ENCODE peak calls at places on chromosomes 11 and 22, in six cellular contexts. W is A549, T is upper lobe of left lung, Y is testis, N is sigmoid colon, J is esophagus squamous epithelium. Z is an unnamed sample.
A peak's percentile ranks its signal among the peaks of the same experiment; 100 is the strongest.

GRCh38 chr22:29945435-29945834 is 62.5 kb downstream of the MTMR3 start:
- DNase-seq in T (no peak), W (no peak), N (no peak), J (no peak), Y (no peak), Z (no peak)

GRCh38 chr22:36594569-36594968 is 65.6 kb upstream of the EIF3D start:
- DNase-seq in Y (no peak), T (no peak), J (no peak), N (no peak), W (no peak), Z (no peak)

GRCh38 chr11:76672431-76673163 is 2.0 kb upstream of the LRRC32 start:
- DNase-seq in N (no peak), T (no peak), W (no peak), J (no peak), Y (no peak), Z (peak; percentile 49)

GRCh38 chr11:21446939-21447590 is 745.8 kb upstream of the ANO5 start:
- DNase-seq in J (no peak), Y (no peak), T (no peak), N (no peak), W (peak; percentile 15), Z (no peak)

GRCh38 chr11:79440451-79441158 is at the start of gene TENM4:
- DNase-seq in W (peak; percentile 28), Y (peak; percentile 80), T (peak; percentile 21), J (no peak), N (peak; percentile 86), Z (no peak)

GRCh38 chr11:114191893-114192292 is 104.3 kb upstream of the NNMT start:
- DNase-seq in N (no peak), Y (no peak), J (no peak), T (no peak), W (no peak), Z (no peak)

GRCh38 chr11:122852071-122852831 is 14.0 kb downstream of the CRTAM start:
- DNase-seq in N (no peak), Y (no peak), J (no peak), T (no peak), W (peak; percentile 9), Z (peak; percentile 33)

GRCh38 chr22:44782286-44782830 is 30.0 kb downstream of the ARHGAP8 start:
- DNase-seq in Y (peak; percentile 22), J (no peak), N (no peak), W (no peak), T (no peak), Z (no peak)

GRCh38 chr11:100711984-100712383 is 24.9 kb downstream of the ARHGAP42 start:
- DNase-seq in W (no peak), Y (no peak), N (no peak), J (no peak), T (no peak), Z (no peak)

GRCh38 chr11:84922836-84923235 is 704.3 kb downstream of the DLG2 start:
- DNase-seq in Y (no peak), W (no peak), J (no peak), N (no peak), T (no peak), Z (no peak)

GRCh38 chr22:21105294-21105693 is 59.5 kb downstream of the LRRC74B start:
- DNase-seq in W (no peak), Y (no peak), N (no peak), T (no peak), J (no peak), Z (no peak)

GRCh38 chr11:28713850-28714249 is 605.7 kb downstream of the METTL15 start:
- DNase-seq in W (peak; percentile 87), J (no peak), N (no peak), T (no peak), Y (no peak), Z (no peak)

GRCh38 chr11:133137270-133137669 is 395.0 kb downstream of the OPCML start:
- DNase-seq in W (no peak), T (no peak), Y (no peak), J (no peak), N (no peak), Z (no peak)

GRCh38 chr11:76161261-76161961 is 44.9 kb downstream of the WNT11 start:
- DNase-seq in Y (no peak), T (no peak), N (no peak), W (no peak), J (no peak), Z (no peak)

GRCh38 chr22:20180245-20180630 is 29.4 kb upstream of the CCDC188 start:
- DNase-seq in J (no peak), Y (no peak), T (no peak), W (no peak), N (no peak), Z (no peak)

GRCh38 chr11:70026012-70026411 is 52.1 kb upstream of the ANO1 start:
- DNase-seq in Y (no peak), W (no peak), J (no peak), T (no peak), N (no peak), Z (no peak)

GRCh38 chr11:23995891-23996290 is 501.0 kb upstream of the LUZP2 start:
- DNase-seq in N (no peak), J (no peak), W (no peak), Y (no peak), T (no peak), Z (no peak)

GRCh38 chr11:43992138-43992537 is 49.7 kb downstream of the C11orf96 start:
- DNase-seq in J (no peak), W (no peak), N (no peak), T (no peak), Y (no peak), Z (no peak)

GRCh38 chr11:44033411-44033850 is 14.3 kb upstream of the ACCSL start:
- DNase-seq in T (no peak), N (no peak), W (no peak), J (no peak), Y (no peak), Z (no peak)

DNA sequence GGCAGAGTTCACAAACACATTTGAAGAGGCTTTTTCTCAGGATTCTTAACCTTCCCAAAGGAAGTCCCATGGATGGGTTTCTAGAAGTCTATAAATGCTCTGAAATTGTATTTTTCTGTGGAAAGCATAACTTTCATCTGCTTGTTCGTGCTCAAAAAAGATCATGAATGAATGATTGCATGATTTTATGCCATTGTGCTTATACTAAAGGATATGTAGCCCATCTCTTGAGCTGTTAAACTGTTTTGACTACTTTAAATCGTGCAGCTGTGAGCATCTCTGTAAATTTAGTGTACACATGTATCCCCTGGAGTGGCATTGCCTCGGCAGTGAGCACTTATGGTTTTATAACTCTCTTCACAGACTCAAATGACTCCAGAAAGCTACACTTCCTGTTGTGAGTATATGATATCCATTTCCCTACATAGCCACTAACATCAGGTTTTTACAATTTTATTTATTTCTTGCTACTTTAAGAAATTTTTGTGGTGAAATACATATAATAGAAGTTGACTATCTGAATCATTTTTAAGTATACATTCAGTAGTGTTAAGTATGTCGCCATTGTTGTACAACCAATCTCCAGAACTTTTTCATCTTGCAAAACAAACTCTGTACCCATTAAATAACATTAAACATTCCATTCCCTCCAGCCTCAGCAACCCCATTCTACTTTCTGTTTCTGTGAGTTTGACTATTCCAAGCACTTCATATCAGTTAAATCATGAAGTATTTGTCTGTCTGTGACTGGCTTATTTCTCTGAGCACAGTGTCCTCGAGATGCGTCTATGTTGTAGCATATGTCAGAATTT is 8.0 kb downstream of the NEAT1 start:
- DNase-seq in Y (peak; percentile 16), W (peak; percentile 62), J (no peak), N (peak; percentile 58), T (peak; percentile 21), Z (peak; percentile 39)
- TF ChIP-seq POLR2A in Y (no peak), W (no peak), J (no peak), N (peak; percentile 6), T (no peak), Z (no peak)

GRCh38 chr22:40076702-40077645 is 82.2 kb downstream of the FAM83F start:
- DNase-seq in N (no peak), T (no peak), J (no peak), Y (no peak), W (no peak), Z (peak; percentile 8)

GRCh38 chr22:40082184-40082583 is 87.4 kb downstream of the FAM83F start:
- DNase-seq in J (no peak), N (no peak), W (no peak), Y (no peak), T (no peak), Z (no peak)

GRCh38 chr22:40081662-40082061 is 86.9 kb downstream of the FAM83F start:
- DNase-seq in Y (no peak), J (no peak), N (no peak), T (no peak), W (no peak), Z (no peak)

GRCh38 chr22:40071720-40072119 is 77.0 kb downstream of the FAM83F start:
- DNase-seq in T (no peak), N (no peak), J (no peak), Y (no peak), W (no peak), Z (no peak)

DNA sequence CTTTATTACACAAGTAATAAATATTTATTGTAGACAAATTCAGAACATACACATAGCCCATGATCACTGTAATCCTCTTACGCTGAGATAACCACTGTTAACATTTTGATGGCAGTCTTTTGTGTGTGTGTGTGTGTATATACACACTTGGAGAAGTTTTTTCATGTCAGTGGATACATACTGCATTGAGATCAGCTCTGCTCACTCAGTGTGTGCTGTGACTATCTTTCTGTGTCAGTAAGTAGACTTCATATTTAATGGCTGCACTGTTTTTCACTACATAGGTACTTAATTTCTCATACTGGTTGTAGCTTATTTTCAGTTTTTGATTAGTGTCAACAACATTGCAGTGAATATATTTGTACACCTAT is 82.9 kb downstream of the FAM83F start:
- DNase-seq in Y (no peak), J (no peak), N (no peak), W (no peak), T (no peak), Z (no peak)
- TF ChIP-seq CTCF in Y (no peak), J (no peak), N (no peak), W (no peak), T (no peak), Z (no peak)

GRCh38 chr22:38861927-38862326 is 10.1 kb downstream of the CBX6 start:
- DNase-seq in T (no peak), Y (no peak), N (no peak), W (no peak), J (no peak), Z (no peak)

GRCh38 chr22:38864361-38865191 is 7.4 kb downstream of the CBX6 start:
- DNase-seq in N (peak; percentile 75), W (no peak), T (peak; percentile 49), J (no peak), Y (peak; percentile 81), Z (no peak)

GRCh38 chr22:38862375-38863329 is 9.4 kb downstream of the CBX6 start:
- DNase-seq in Y (peak; percentile 54), T (no peak), J (no peak), N (peak; percentile 87), W (no peak), Z (no peak)

GRCh38 chr22:38865201-38866023 is 6.6 kb downstream of the CBX6 start:
- DNase-seq in W (no peak), J (no peak), Y (no peak), N (peak; percentile 69), T (peak; percentile 19), Z (no peak)

GRCh38 chr22:38863531-38864131 is 8.4 kb downstream of the CBX6 start:
- DNase-seq in J (no peak), Y (no peak), T (no peak), W (no peak), N (peak; percentile 66), Z (no peak)
- TF ChIP-seq POLR2A in J (no peak), Y (no peak), T (no peak), W (no peak), N (no peak), Z (no peak)

DNA sequence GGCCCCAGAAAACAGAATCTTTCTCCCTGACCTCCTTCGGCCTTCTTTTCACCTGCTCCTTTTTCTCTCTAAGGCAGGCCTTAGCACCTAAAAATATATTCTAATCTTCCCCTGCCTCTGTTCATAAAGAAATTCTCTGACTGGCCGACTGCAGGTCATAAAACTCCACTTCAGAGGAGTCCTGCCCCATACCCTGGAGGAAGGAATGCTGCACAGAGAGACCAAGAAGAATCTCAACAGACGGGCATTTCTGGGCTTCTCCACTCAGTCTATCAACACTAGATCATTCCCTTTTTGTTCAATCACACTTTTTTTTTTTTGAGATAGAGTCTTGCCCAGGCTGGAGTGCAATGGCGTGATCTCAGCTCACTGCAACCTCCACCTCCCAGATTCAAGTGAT is 19.7 kb upstream of the PGA3 start:
- DNase-seq in J (no peak), W (no peak), T (no peak), N (peak; percentile 4), Y (no peak), Z (no peak)
- TF ChIP-seq CTCF in J (no peak), W (no peak), T (no peak), N (no peak), Y (no peak), Z (no peak)